ENCODE peak calls at places on chromosomes 6 and 20, in six cellular contexts. C, K, B, E, F and I are unnamed samples.

GRCh38 chr6:72621243-72622093 is at the start of gene KCNQ5:
- DNase-seq in C (no peak), K (no peak), B (no peak), F (no peak), E (no peak), I (no peak)

GRCh38 chr20:45020236-45020886 is 54.0 kb downstream of the STK4 start:
- DNase-seq in E (no peak), C (no peak), B (peak), F (no peak), K (no peak), I (peak)

GRCh38 chr6:48512396-48512795 is 401.4 kb upstream of the PTCHD4 start:
- DNase-seq in F (no peak), E (no peak), B (no peak), K (no peak), C (no peak), I (no peak)

GRCh38 chr6:43891072-43891870 is 121.3 kb downstream of the VEGFA start:
- DNase-seq in E (no peak), F (no peak), K (no peak), C (no peak), B (no peak), I (no peak)

GRCh38 chr6:43713611-43714310 is 26.2 kb upstream of the MRPS18A start:
- DNase-seq in E (no peak), F (no peak), B (no peak), K (no peak), C (no peak), I (no peak)

GRCh38 chr6:87487555-87487954 is 14.8 kb downstream of the SLC35A1 start:
- DNase-seq in B (peak), F (no peak), E (no peak), K (no peak), C (no peak), I (no peak)

GRCh38 chr6:162638931-162639574 is 88.5 kb downstream of the PRKN start:
- DNase-seq in K (no peak), C (no peak), E (no peak), B (peak), F (no peak), I (no peak)

GRCh38 chr6:156919370-156919769 is 142.2 kb downstream of the ARID1B start:
- DNase-seq in B (no peak), K (no peak), C (no peak), E (no peak), F (no peak), I (no peak)

GRCh38 chr20:37218976-37219375 is 39.6 kb upstream of the MROH8 start:
- DNase-seq in K (no peak), F (no peak), E (no peak), C (no peak), B (no peak), I (no peak)

GRCh38 chr6:105771313-105771970 is 314.7 kb upstream of the PRDM1 start:
- DNase-seq in E (no peak), B (no peak), F (no peak), C (no peak), K (no peak), I (no peak)

GRCh38 chr6:169345198-169345597 is 91.6 kb upstream of the THBS2 start:
- DNase-seq in K (no peak), F (no peak), E (no peak), B (peak), C (no peak), I (no peak)

GRCh38 chr6:33958863-33959651 is 155.3 kb upstream of the MLN start:
- DNase-seq in K (no peak), E (no peak), C (no peak), F (no peak), B (no peak), I (no peak)
- H3K9ac ChIP-seq in K (no peak), E (no peak), C (no peak), F (no peak), B (no peak), I (no peak)

GRCh38 chr6:132390451-132390850 is 10.8 kb downstream of the MOXD1 start:
- DNase-seq in K (no peak), E (no peak), B (no peak), F (no peak), C (no peak), I (no peak)
- H3K9ac ChIP-seq in K (no peak), E (no peak), B (no peak), F (no peak), C (no peak), I (no peak)

GRCh38 chr6:24891004-24891403 is 44.8 kb downstream of the RIPOR2 start:
- DNase-seq in B (no peak), K (no peak), E (no peak), C (no peak), F (no peak), I (no peak)
- H3K9ac ChIP-seq in B (no peak), K (no peak), E (no peak), C (no peak), F (no peak), I (no peak)

GRCh38 chr6:41698350-41698781 is 37.0 kb downstream of the TFEB start:
- DNase-seq in E (no peak), C (no peak), B (peak), K (no peak), F (no peak), I (no peak)
- H3K9ac ChIP-seq in E (no peak), C (no peak), B (no peak), K (no peak), F (no peak), I (no peak)